ENCODE peak calls at places on chromosomes 6 and 20, in nine cellular contexts. S is stimulated activated CD4-positive, alpha-beta T cell treated with anti-CD3 and anti-CD28 coated beads, TNF-alpha, amount 100 ng/mL, for 4 hours; J is NT2/D1; L is SK-N-DZ; O is fibroblast of the aortic adventitia; Y is neural crest cell; V is activated T-helper 1 cell treated with anti-CD3 and anti-CD28 coated beads, Interleukin-12 subunit alpha, Interleukin-12 subunit beta, Interleukin-2, Interleukin-4 antibody, amounts not matched to agents 30 ng/mL and 10 ng/mL and 1 ng/mL, durations not matched to agents 14 hours and 24 hours and 36 hours; N is omental fat pad; B is tibial artery. U is an unnamed sample.

GRCh38 chr6:48766349-48766748 is 655.4 kb upstream of the PTCHD4 start:
- DNase-seq in S (no peak), J (no peak), L (no peak), O (peak), Y (no peak), V (no peak), N (no peak), B (no peak), U (peak)

GRCh38 chr20:1474817-1475603 is 8.4 kb upstream of the NSFL1C start:
- DNase-seq in S (no peak), J (no peak), L (no peak), O (no peak), Y (no peak), V (no peak), N (no peak), B (no peak), U (peak)

GRCh38 chr20:5002077-5002413 is 735 bp upstream of the SLC23A2 start:
- DNase-seq in S (no peak), J (peak), L (no peak), O (no peak), Y (no peak), V (no peak), N (no peak), B (no peak), U (no peak)

GRCh38 chr6:148524976-148525375 is 182.3 kb downstream of the SASH1 start:
- DNase-seq in S (no peak), J (no peak), L (no peak), O (peak), Y (no peak), V (no peak), N (no peak), B (no peak), U (peak)

GRCh38 chr6:77834591-77834996 is 181.8 kb downstream of the MEI4 start:
- DNase-seq in S (no peak), J (no peak), L (no peak), O (no peak), Y (no peak), V (no peak), N (no peak), B (no peak), U (no peak)

GRCh38 chr20:51258582-51259175 is 235.8 kb upstream of the KCNG1 start:
- DNase-seq in S (no peak), J (no peak), L (no peak), O (peak), Y (no peak), V (no peak), N (no peak), B (no peak), U (no peak)

GRCh38 chr6:13765570-13765969 is 48.8 kb downstream of the MCUR1 start:
- DNase-seq in S (no peak), J (no peak), L (no peak), O (peak), Y (no peak), V (no peak), N (no peak), B (no peak), U (no peak)

GRCh38 chr6:25714765-25715164 is 39.8 kb upstream of the SLC17A4 start:
- DNase-seq in S (no peak), J (no peak), L (no peak), O (no peak), Y (no peak), V (no peak), N (no peak), B (no peak), U (no peak)

GRCh38 chr6:11278207-11278559 is 45.7 kb upstream of the NEDD9 start:
- DNase-seq in S (no peak), J (no peak), L (no peak), O (no peak), Y (no peak), V (no peak), N (no peak), B (no peak), U (no peak)

U was measured in foreskin fibroblast.